ENCODE peak calls at places on chromosome 10, in four cellular contexts. Z is left ventricle myocardium inferior, W is neural progenitor cell, L is heart right ventricle. J is an unnamed sample.

GRCh38 chr10:61931620-61932332 is 30.3 kb downstream of the ARID5B start:
- DNase-seq in L (no peak), W (no peak), Z (no peak), J (no peak)

GRCh38 chr10:6239213-6239991 is 36.7 kb downstream of the PFKFB3 start:
- DNase-seq in Z (no peak), W (no peak), L (no peak), J (peak)

GRCh38 chr10:33653584-33654367 is 319.3 kb upstream of the NRP1 start:
- DNase-seq in W (no peak), L (no peak), Z (no peak), J (no peak)

GRCh38 chr10:126628746-126629145 is 41.7 kb downstream of the C10orf90 start:
- DNase-seq in L (no peak), W (no peak), Z (no peak), J (no peak)

GRCh38 chr10:129971381-129972144 is 7.5 kb upstream of the EBF3 start:
- DNase-seq in L (peak), Z (peak), W (peak), J (no peak)

GRCh38 chr10:12396093-12396492 is 46.7 kb downstream of the CAMK1D start:
- DNase-seq in L (no peak), Z (no peak), W (no peak), J (no peak)

GRCh38 chr10:114284346-114285071 is 45.5 kb downstream of the VWA2 start:
- DNase-seq in L (no peak), W (no peak), Z (no peak), J (no peak)

GRCh38 chr10:26696786-26697162 is 727 bp upstream of the PDSS1 start:
- DNase-seq in Z (no peak), W (no peak), L (no peak), J (no peak)

GRCh38 chr10:119327096-119327745 is 119.8 kb downstream of the GRK5 start:
- DNase-seq in Z (no peak), L (no peak), W (no peak), J (no peak)

GRCh38 chr10:17380888-17381287 is 73.5 kb downstream of the ST8SIA6 start:
- DNase-seq in L (no peak), W (no peak), Z (no peak), J (no peak)

GRCh38 chr10:29600067-29600466 is 34.7 kb downstream of the SVIL start:
- DNase-seq in W (no peak), L (no peak), Z (no peak), J (no peak)

GRCh38 chr10:49736564-49737113 is 25.5 kb downstream of the OGDHL start:
- DNase-seq in W (no peak), Z (no peak), L (no peak), J (no peak)

GRCh38 chr10:97278491-97278989 is 13.9 kb downstream of the ARHGAP19 start:
- DNase-seq in Z (no peak), W (peak), L (no peak), J (peak)

GRCh38 chr10:1169981-1170866 is 114.0 kb downstream of the WDR37 start:
- DNase-seq in W (no peak), L (no peak), Z (no peak), J (no peak)

GRCh38 chr10:51459476-51459875 is 239.9 kb downstream of the CSTF2T start:
- DNase-seq in L (no peak), Z (no peak), W (no peak), J (no peak)

GRCh38 chr10:51462076-51462779 is 237.2 kb downstream of the CSTF2T start:
- DNase-seq in W (no peak), Z (no peak), L (no peak), J (no peak)
- H3K4me3 ChIP-seq in W (no peak), Z (no peak), L (no peak), J (no peak)

DNA sequence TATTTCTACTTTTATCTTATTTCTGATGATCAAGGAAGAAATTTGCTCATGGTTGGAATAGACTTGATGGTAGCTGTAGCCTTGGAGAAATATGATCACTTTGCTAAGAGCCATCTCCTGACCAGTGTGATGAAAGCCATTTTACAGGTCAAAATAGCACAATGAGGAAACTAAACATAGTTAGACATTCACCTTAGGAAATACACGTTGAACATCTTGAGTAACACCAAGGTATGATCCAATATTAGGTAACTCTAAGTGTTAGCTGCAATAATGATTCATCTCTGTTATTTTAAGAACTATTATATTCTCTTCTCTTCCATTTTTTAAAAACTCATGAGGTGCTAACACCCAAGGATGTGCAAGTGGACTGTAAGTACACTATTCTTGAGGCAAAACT is 328.0 kb downstream of the PLXDC2 start:
- DNase-seq in Z (no peak), L (no peak), W (no peak), J (no peak)
- TF ChIP-seq CTCF in Z (no peak), L (no peak), W (no peak), J (no peak)

GRCh38 chr10:88200637-88201036 is 337.2 kb downstream of the PTEN start:
- DNase-seq in Z (no peak), L (no peak), W (peak), J (no peak)
- H3K4me3 ChIP-seq in Z (no peak), L (no peak), W (no peak), J (no peak)

GRCh38 chr10:38010150-38010903 is at the start of gene ZNF33A:
- DNase-seq in W (peak), Z (peak), L (peak), J (peak)
- TF ChIP-seq CTCF in W (no peak), Z (no peak), L (no peak), J (no peak)

GRCh38 chr10:80197972-80198591 is 7.3 kb downstream of the ANXA11 start:
- DNase-seq in L (no peak), Z (peak), W (no peak), J (no peak)

GRCh38 chr10:80196270-80196949 is 8.9 kb downstream of the ANXA11 start:
- DNase-seq in Z (no peak), W (no peak), L (no peak), J (peak)

GRCh38 chr10:80194373-80195045 is 10.8 kb downstream of the ANXA11 start:
- DNase-seq in Z (no peak), W (peak), L (no peak), J (no peak)

GRCh38 chr10:80195046-80195574 is 10.2 kb downstream of the ANXA11 start:
- DNase-seq in L (no peak), W (no peak), Z (no peak), J (no peak)

DNA sequence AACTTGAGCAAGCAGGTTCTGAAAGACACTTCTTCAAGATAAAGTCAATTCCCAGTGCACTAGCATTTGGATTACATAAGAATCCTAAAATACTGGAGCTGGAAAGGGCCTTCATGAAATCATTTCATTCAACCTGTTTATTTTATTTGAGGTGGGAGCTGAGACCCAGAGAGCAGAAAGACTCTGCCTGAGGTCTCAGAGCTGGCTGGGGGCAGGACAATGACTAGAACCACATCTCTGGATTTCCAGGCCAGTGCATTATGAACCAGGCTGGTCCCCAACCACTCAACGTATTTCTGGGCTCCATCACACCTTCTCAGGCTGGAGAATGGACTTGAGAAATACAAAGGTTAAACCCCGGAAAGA is 8.4 kb downstream of the ANXA11 start:
- DNase-seq in W (no peak), L (no peak), Z (no peak), J (no peak)
- H3K4me3 ChIP-seq in W (no peak), L (no peak), Z (peak), J (no peak)

J was measured in GM12864.